ENCODE peak calls at places on chromosomes 1 and 21, in nine cellular contexts. Y, A, H, L, K, O, R, C and W are unnamed samples.

GRCh38 chr1:53450225-53450624 is 9.0 kb upstream of the DMRTB1 start:
- DNase-seq in Y (peak; percentile 63), A (no peak), H (no peak), L (no peak), K (no peak), O (no peak), R (no peak), C (no peak), W (no peak)

GRCh38 chr21:17613242-17613676 is 558 bp upstream of the BTG3 start:
- DNase-seq in Y (no peak), A (no peak), H (no peak), L (peak; percentile 89), K (peak; percentile 32), O (peak; percentile 73), R (no peak), C (peak; percentile 56), W (no peak)

GRCh38 chr1:111729271-111729921 is 9.8 kb downstream of the INKA2 start:
- DNase-seq in Y (no peak), A (no peak), H (no peak), L (no peak), K (no peak), O (no peak), R (peak; percentile 70), C (no peak), W (no peak)

GRCh38 chr1:164720329-164721036 is 161.5 kb downstream of the PBX1 start:
- DNase-seq in Y (no peak), A (no peak), H (peak; percentile 61), L (no peak), K (no peak), O (no peak), R (no peak), C (no peak), W (no peak)

GRCh38 chr1:33872681-33873080 is 8.8 kb downstream of the HMGB4 start:
- DNase-seq in Y (no peak), A (no peak), H (no peak), L (no peak), K (no peak), O (no peak), R (no peak), C (no peak), W (peak; percentile 41)

GRCh38 chr1:204479387-204480136 is 15.0 kb downstream of the PIK3C2B start:
- DNase-seq in Y (no peak), A (no peak), H (no peak), L (no peak), K (no peak), O (no peak), R (no peak), C (no peak), W (no peak)

GRCh38 chr1:59565611-59566410 is 248.9 kb upstream of the HOOK1 start:
- DNase-seq in Y (no peak), A (peak; percentile 94), H (peak; percentile 84), L (no peak), K (peak; percentile 76), O (no peak), R (no peak), C (peak; percentile 59), W (no peak)

GRCh38 chr1:73744985-73745384 is 453.0 kb downstream of the LRRIQ3 start:
- DNase-seq in Y (no peak), A (no peak), H (no peak), L (no peak), K (no peak), O (no peak), R (no peak), C (no peak), W (no peak)

GRCh38 chr1:27525296-27526271 is 35.6 kb upstream of the WASF2 start:
- DNase-seq in Y (peak; percentile 90), A (peak; percentile 53), H (no peak), L (peak; percentile 86), K (peak; percentile 82), O (peak; percentile 93), R (peak; percentile 89), C (peak; percentile 82), W (no peak)
- H3K4me3 ChIP-seq in Y (peak overlapping the region; percentile 78), A (no peak overlapping the region), H (no peak overlapping the region), L (peak overlapping the region; percentile 56), K (no peak overlapping the region), O (peak overlapping the region; percentile 19), R (peak overlapping the region; percentile 67), C (no peak overlapping the region), W (no peak overlapping the region)

GRCh38 chr1:163187849-163188248 is 14.9 kb downstream of the RGS5 start:
- DNase-seq in Y (no peak), A (no peak), H (no peak), L (no peak), K (no peak), O (no peak), R (no peak), C (no peak), W (no peak)
- H3K4me3 ChIP-seq in Y (no peak overlapping the region), A (no peak overlapping the region), H (no peak overlapping the region), L (no peak overlapping the region), K (no peak overlapping the region), O (no peak overlapping the region), R (peak overlapping the region; percentile 15), C (no peak overlapping the region), W (no peak overlapping the region)

GRCh38 chr1:207027921-207028320 is 4.6 kb downstream of the C1orf116 start:
- DNase-seq in Y (no peak), A (no peak), H (no peak), L (no peak), K (no peak), O (no peak), R (no peak), C (no peak), W (no peak)
- H3K4me3 ChIP-seq in Y (no peak overlapping the region), A (no peak overlapping the region), H (no peak overlapping the region), L (peak overlapping the region; percentile 47), K (no peak overlapping the region), O (no peak overlapping the region), R (no peak overlapping the region), C (no peak overlapping the region), W (no peak overlapping the region)

GRCh38 chr21:16588433-16588860 is 858.7 kb downstream of the USP25 start:
- DNase-seq in Y (peak; percentile 71), A (peak; percentile 84), H (peak; percentile 90), L (peak; percentile 63), K (peak; percentile 77), O (peak; percentile 86), R (peak; percentile 46), C (peak; percentile 84), W (peak; percentile 88)
- H3K4me3 ChIP-seq in Y (peak overlapping the region; percentile 50), A (peak overlapping the region; percentile 46), H (peak overlapping the region; percentile 59), L (peak overlapping the region; percentile 34), K (peak overlapping the region; percentile 61), O (peak overlapping the region; percentile 56), R (peak overlapping the region; percentile 61), C (peak overlapping the region; percentile 43), W (peak overlapping the region; percentile 57)

GRCh38 chr1:160401487-160401805 is 1.1 kb downstream of the VANGL2 start:
- DNase-seq in Y (no peak), A (no peak), H (no peak), L (no peak), K (no peak), O (no peak), R (no peak), C (no peak), W (no peak)

GRCh38 chr1:160400284-160400645 is at the start of gene VANGL2:
- DNase-seq in Y (peak; percentile 89), A (peak; percentile 41), H (peak; percentile 29), L (peak; percentile 80), K (peak; percentile 53), O (no peak), R (peak; percentile 83), C (peak; percentile 81), W (no peak)

GRCh38 chr1:160400646-160401486 is 502 bp downstream of the VANGL2 start:
- DNase-seq in Y (peak; percentile 82), A (no peak), H (no peak), L (no peak), K (no peak), O (no peak), R (no peak), C (no peak), W (no peak)

GRCh38 chr1:160398823-160399222 is 1.5 kb upstream of the VANGL2 start:
- DNase-seq in Y (no peak), A (no peak), H (no peak), L (no peak), K (no peak), O (no peak), R (no peak), C (no peak), W (no peak)

DNA sequence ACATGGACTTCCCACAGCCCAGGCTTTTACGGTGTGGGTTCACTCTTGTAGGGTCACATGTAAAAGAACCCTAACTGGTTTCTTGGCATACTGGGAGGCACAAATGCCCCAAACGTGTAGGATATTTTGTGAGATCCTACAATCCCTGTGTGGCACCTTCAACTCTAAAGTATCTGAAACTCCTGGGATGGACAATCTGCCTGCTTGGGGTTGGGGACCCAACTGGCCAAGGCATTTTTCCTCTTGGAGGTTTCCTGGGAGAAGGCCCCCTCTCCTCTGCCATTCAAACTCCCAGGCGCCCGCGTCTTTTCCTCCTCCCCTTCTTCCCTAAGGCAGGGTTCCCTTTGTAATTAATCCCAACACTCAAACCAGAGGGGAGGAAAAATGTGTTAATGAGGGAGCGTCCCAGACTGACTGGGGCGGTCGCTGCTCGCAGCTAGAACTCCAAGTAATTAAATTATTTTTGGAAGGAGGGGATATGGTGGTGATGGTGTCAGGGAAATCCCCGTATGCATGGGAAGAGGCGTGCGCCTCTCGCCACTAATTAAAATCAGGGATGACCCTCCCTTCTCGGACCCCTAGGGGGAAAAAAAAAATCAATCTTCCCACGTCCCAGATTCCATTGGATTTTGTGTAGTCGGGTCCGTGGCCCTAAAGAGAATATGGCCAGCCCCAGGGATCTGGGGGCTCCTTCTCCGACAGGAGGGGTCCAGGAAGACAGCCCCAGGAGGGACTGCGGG is 650 bp upstream of the VANGL2 start:
- DNase-seq in Y (peak; percentile 80), A (no peak), H (no peak), L (no peak), K (no peak), O (no peak), R (no peak), C (no peak), W (no peak)
- H3K4me3 ChIP-seq in Y (peak overlapping the region; percentile 70), A (peak overlapping the region; percentile 49), H (peak overlapping the region; percentile 65), L (peak overlapping the region; percentile 63), K (no peak overlapping the region), O (peak overlapping the region; percentile 35), R (peak overlapping the region; percentile 83), C (peak overlapping the region; percentile 71), W (peak overlapping the region; percentile 69)

DNA sequence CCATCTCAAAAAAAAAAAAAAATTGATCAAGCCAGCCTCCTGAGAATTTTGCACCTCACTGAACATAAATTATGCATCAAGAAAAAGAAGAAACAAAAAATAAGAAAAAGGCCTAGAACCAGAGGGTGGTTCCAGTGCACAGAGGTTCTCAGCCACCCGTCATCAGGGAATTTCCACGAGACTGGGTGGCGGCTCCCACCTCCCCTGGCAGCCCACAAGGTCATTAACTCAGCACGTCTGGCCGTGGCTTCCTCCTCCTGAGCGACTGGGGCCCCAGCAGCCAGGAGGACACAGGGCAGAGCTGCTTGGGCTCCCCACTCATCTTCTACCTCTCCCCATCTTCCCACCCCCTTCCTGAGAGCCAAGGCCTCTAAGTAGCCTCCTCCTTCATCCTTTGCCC is 15.7 kb upstream of the TMEM51 start:
- DNase-seq in Y (no peak), A (no peak), H (no peak), L (peak; percentile 52), K (no peak), O (no peak), R (no peak), C (no peak), W (no peak)
- H3K4me3 ChIP-seq in Y (no peak overlapping the region), A (no peak overlapping the region), H (no peak overlapping the region), L (no peak overlapping the region), K (no peak overlapping the region), O (no peak overlapping the region), R (no peak overlapping the region), C (no peak overlapping the region), W (no peak overlapping the region)